ENCODE peak calls at places on chromosomes 6 and 20, in ten cellular contexts. P is EL; Y is stimulated activated CD4-positive, alpha-beta T cell treated with anti-CD3 and anti-CD28 coated beads, Interleukin-15, amount 100 ng/mL, for 1 hour; B is suprapubic skin; M is NCI-H1092; O is Right ventricle myocardium superior; V is nephron progenitor cell; G is left lung; R is activated CD8-positive, alpha-beta T cell treated with anti-CD3 and anti-CD28 coated beads for 36 hours; J is adrenal gland. X is an unnamed sample.

GRCh38 chr6:107674995-107675738 is 148.9 kb downstream of the SCML4 start:
- DNase-seq in R (peak), B (peak), Y (peak), V (peak), P (peak), M (peak), J (peak), G (peak), O (peak), X (peak)

GRCh38 chr20:45822863-45823262 is 4.2 kb downstream of the TNNC2 start:
- DNase-seq in V (no peak), B (no peak), P (peak), Y (no peak), R (no peak), M (peak), O (no peak), J (no peak), G (no peak), X (no peak)

GRCh38 chr6:85797993-85798392 is 155.3 kb upstream of the SYNCRIP start:
- DNase-seq in V (no peak), O (peak), P (no peak), R (no peak), Y (no peak), M (no peak), G (no peak), B (no peak), J (peak), X (no peak)

GRCh38 chr20:7195704-7196103 is 428.2 kb downstream of the BMP2 start:
- DNase-seq in M (no peak), V (no peak), P (no peak), R (no peak), B (no peak), J (no peak), O (no peak), Y (no peak), G (no peak), X (no peak)

GRCh38 chr6:139124887-139125672 is 9.8 kb upstream of the HECA start:
- DNase-seq in Y (peak), M (no peak), P (peak), J (peak), G (peak), O (peak), B (no peak), R (peak), V (peak), X (peak)

GRCh38 chr20:2700913-2701620 is 8.5 kb downstream of the EBF4 start:
- DNase-seq in J (no peak), R (no peak), M (no peak), V (no peak), Y (no peak), G (no peak), O (no peak), B (peak), P (no peak), X (peak)

GRCh38 chr6:141490982-141491381 is 641.7 kb upstream of the GJE1 start:
- DNase-seq in B (no peak), V (no peak), G (no peak), P (no peak), O (no peak), M (no peak), Y (no peak), R (no peak), J (no peak), X (no peak)

GRCh38 chr6:100088009-100088408 is 94.0 kb upstream of the MCHR2 start:
- DNase-seq in O (no peak), Y (no peak), M (no peak), P (peak), B (no peak), V (no peak), R (no peak), J (no peak), G (no peak), X (no peak)

GRCh38 chr6:160082627-160083026 is 39.0 kb upstream of the SLC22A1 start:
- DNase-seq in M (no peak), V (no peak), P (no peak), R (no peak), G (no peak), O (no peak), B (no peak), J (no peak), Y (no peak), X (no peak)

GRCh38 chr20:22905667-22906066 is 129.4 kb upstream of the SSTR4 start:
- DNase-seq in G (no peak), R (no peak), Y (no peak), J (no peak), V (no peak), B (no peak), M (no peak), O (peak), P (no peak), X (no peak)

GRCh38 chr6:104686550-104687155 is 173.1 kb downstream of the HACE1 start:
- DNase-seq in V (no peak), R (no peak), Y (no peak), J (no peak), P (no peak), M (no peak), G (no peak), O (no peak), B (no peak), X (no peak)